ENCODE peak calls at places on chromosomes 7 and 10, in seven cellular contexts. K is activated T-helper 1 cell treated with Interleukin-2 at 50 U/mL for 16 hours, V is lung microvascular endothelial cell, Y is Ammon's horn, W is NCI-H2081, C is fibroblast of the aortic adventitia, R is AG08396. A is an unnamed sample.

GRCh38 chr10:48464871-48465736 is 139.8 kb downstream of the ARHGAP22 start:
- DNase-seq in K (no peak), V (no peak), Y (peak; percentile 64), W (no peak), C (no peak), R (no peak), A (no peak)

GRCh38 chr10:11849272-11849671 is 26.1 kb downstream of the PROSER2 start:
- DNase-seq in K (no peak), V (no peak), Y (no peak), W (no peak), C (no peak), R (no peak), A (no peak)

GRCh38 chr10:91210435-91210834 is 10.0 kb upstream of the PCGF5 start:
- DNase-seq in K (no peak), V (no peak), Y (no peak), W (peak; percentile 92), C (no peak), R (no peak), A (no peak)

GRCh38 chr7:4733936-4734528 is 41.4 kb upstream of the AP5Z1 start:
- DNase-seq in K (no peak), V (peak; percentile 37), Y (no peak), W (no peak), C (no peak), R (no peak), A (no peak)

GRCh38 chr10:59631882-59632281 is 77.8 kb downstream of the SLC16A9 start:
- DNase-seq in K (no peak), V (no peak), Y (no peak), W (no peak), C (no peak), R (no peak), A (no peak)

GRCh38 chr7:148242271-148242801 is 348.2 kb upstream of the C7orf33 start:
- DNase-seq in K (no peak), V (peak; percentile 43), Y (peak; percentile 77), W (peak; percentile 64), C (peak; percentile 40), R (peak; percentile 37), A (peak; percentile 25)

GRCh38 chr7:149321978-149322541 is 60.1 kb downstream of the ZNF783 start:
- DNase-seq in K (no peak), V (peak; percentile 8), Y (no peak), W (no peak), C (peak; percentile 46), R (no peak), A (peak; percentile 30)

GRCh38 chr10:114181971-114182370 is 2.8 kb downstream of the TDRD1 start:
- DNase-seq in K (no peak), V (peak; percentile 4), Y (no peak), W (no peak), C (no peak), R (no peak), A (no peak)

GRCh38 chr7:72493850-72494661 is 81.9 kb upstream of the CALN1 start:
- DNase-seq in K (no peak), V (peak; percentile 52), Y (peak; percentile 80), W (peak; percentile 29), C (peak; percentile 25), R (peak; percentile 26), A (peak; percentile 25)

GRCh38 chr7:44383566-44383965 is 58.2 kb upstream of the CAMK2B start:
- DNase-seq in K (no peak), V (peak; percentile 93), Y (no peak), W (no peak), C (peak; percentile 74), R (peak; percentile 75), A (peak; percentile 77)

GRCh38 chr10:101848408-101848807 is 4.8 kb upstream of the KCNIP2 start:
- DNase-seq in K (no peak), V (peak; percentile 57), Y (no peak), W (no peak), C (no peak), R (no peak), A (no peak)

GRCh38 chr10:32927750-32928149 is 30.3 kb downstream of the ITGB1 start:
- DNase-seq in K (no peak), V (no peak), Y (no peak), W (no peak), C (no peak), R (no peak), A (no peak)

GRCh38 chr10:48978318-48978717 is 38.7 kb upstream of the LRRC18 start:
- DNase-seq in K (no peak), V (no peak), Y (no peak), W (no peak), C (no peak), R (no peak), A (no peak)

GRCh38 chr10:58641095-58641531 is 128.4 kb downstream of the BICC1 start:
- DNase-seq in K (no peak), V (no peak), Y (no peak), W (peak; percentile 28), C (peak; percentile 99), R (peak; percentile 46), A (peak; percentile 35)